ENCODE peak calls at places on chromosomes 16 and 17, in four cellular contexts. D is GM12878, O is K562, B is HepG2. X is an unnamed sample.

GRCh38 chr16:30183961-30184429 is 593 bp downstream of the CORO1A start:
- DNase-seq in O (peak), B (no peak), D (peak), X (no peak)

GRCh38 chr16:24986512-24987303 is 28.5 kb downstream of the ARHGAP17 start:
- DNase-seq in B (peak), O (peak), D (no peak), X (no peak)

GRCh38 chr16:21092951-21093350 is 57.7 kb downstream of the DNAH3 start:
- DNase-seq in B (no peak), D (no peak), O (no peak), X (no peak)

GRCh38 chr17:65696739-65697394 is 135.4 kb upstream of the AXIN2 start:
- DNase-seq in B (no peak), O (no peak), D (no peak), X (no peak)

GRCh38 chr17:55734128-55734781 is 11.6 kb upstream of the TMEM100 start:
- DNase-seq in O (peak), B (no peak), D (no peak), X (no peak)

GRCh38 chr16:64864232-64864803 is 257.5 kb downstream of the CDH11 start:
- DNase-seq in B (no peak), O (no peak), D (no peak), X (no peak)

GRCh38 chr17:58783380-58783779 is 27.7 kb downstream of the PPM1E start:
- DNase-seq in O (peak), B (no peak), D (no peak), X (no peak)

GRCh38 chr16:894841-895240 is 75.9 kb downstream of the LMF1 start:
- DNase-seq in D (no peak), O (peak), B (no peak), X (peak)

GRCh38 chr17:12530126-12530525 is 135.6 kb upstream of the MYOCD start:
- DNase-seq in O (no peak), B (no peak), D (no peak), X (no peak)

GRCh38 chr17:19248923-19249574 is 11.9 kb downstream of the EPN2 start:
- DNase-seq in D (no peak), B (no peak), O (peak), X (no peak)

GRCh38 chr16:4882633-4883285 is 35.5 kb downstream of the UBN1 start:
- DNase-seq in O (no peak), D (no peak), B (no peak), X (no peak)

GRCh38 chr17:75783069-75783783 is 1.4 kb upstream of the UNK start:
- DNase-seq in D (peak), O (no peak), B (peak), X (no peak)

GRCh38 chr17:70021726-70022125 is 53.3 kb upstream of the KCNJ16 start:
- DNase-seq in O (no peak), D (no peak), B (no peak), X (no peak)

GRCh38 chr17:19317359-19318095 is 45.0 kb downstream of the B9D1 start:
- DNase-seq in B (peak), O (peak), D (no peak), X (peak)

GRCh38 chr17:17704931-17705330 is 23.7 kb downstream of the RAI1 start:
- DNase-seq in O (no peak), B (no peak), D (no peak), X (no peak)

GRCh38 chr17:33732116-33732515 is 439.0 kb upstream of the ASIC2 start:
- DNase-seq in O (peak), B (peak), D (no peak), X (no peak)

GRCh38 chr16:84737658-84738057 is 37.9 kb downstream of the USP10 start:
- DNase-seq in O (no peak), B (no peak), D (no peak), X (no peak)

GRCh38 chr17:70636517-70637133 is 467.3 kb downstream of the KCNJ2 start:
- DNase-seq in B (peak), O (peak), D (no peak), X (no peak)

GRCh38 chr17:55068862-55069771 is 100.6 kb downstream of the STXBP4 start:
- DNase-seq in O (no peak), D (no peak), B (peak), X (no peak)

GRCh38 chr17:75036643-75037268 is 10.0 kb downstream of the ATP5PD start:
- DNase-seq in O (peak), B (no peak), D (no peak), X (no peak)

GRCh38 chr16:51759329-51759728 is 608.3 kb upstream of the SALL1 start:
- DNase-seq in O (no peak), D (no peak), B (no peak), X (no peak)

GRCh38 chr17:83064732-83065659 is 14.4 kb upstream of the METRNL start:
- DNase-seq in O (no peak), B (no peak), D (no peak), X (no peak)

GRCh38 chr16:9072806-9073341 is 18.6 kb upstream of the HAPSTR1 start:
- DNase-seq in O (no peak), B (no peak), D (peak), X (no peak)

GRCh38 chr17:3762922-3763776 is 37.8 kb downstream of the ITGAE start:
- DNase-seq in B (no peak), D (peak), O (no peak), X (no peak)

GRCh38 chr17:75088465-75088895 is 726 bp downstream of the SLC16A5 start:
- DNase-seq in D (no peak), O (no peak), B (no peak), X (no peak)

GRCh38 chr17:60147553-60148241 is 2.1 kb upstream of the CA4 start:
- DNase-seq in B (no peak), O (no peak), D (no peak), X (no peak)

GRCh38 chr17:77400445-77400870 is 259.7 kb downstream of the SEC14L1 start:
- DNase-seq in O (peak), B (no peak), D (no peak), X (no peak)

GRCh38 chr16:10827691-10828341 is 9.2 kb upstream of the TVP23A start:
- DNase-seq in B (no peak), D (no peak), O (no peak), X (no peak)

GRCh38 chr17:75830168-75831031 is 13.8 kb downstream of the UNC13D start:
- DNase-seq in O (peak), B (no peak), D (no peak), X (peak)

GRCh38 chr17:50569592-50569991 is 9.1 kb downstream of the CACNA1G start:
- DNase-seq in B (no peak), D (no peak), O (no peak), X (no peak)

GRCh38 chr16:2033057-2033911 is 6.6 kb downstream of the NHERF2 start:
- DNase-seq in D (no peak), O (peak), B (peak), X (peak)

DNA sequence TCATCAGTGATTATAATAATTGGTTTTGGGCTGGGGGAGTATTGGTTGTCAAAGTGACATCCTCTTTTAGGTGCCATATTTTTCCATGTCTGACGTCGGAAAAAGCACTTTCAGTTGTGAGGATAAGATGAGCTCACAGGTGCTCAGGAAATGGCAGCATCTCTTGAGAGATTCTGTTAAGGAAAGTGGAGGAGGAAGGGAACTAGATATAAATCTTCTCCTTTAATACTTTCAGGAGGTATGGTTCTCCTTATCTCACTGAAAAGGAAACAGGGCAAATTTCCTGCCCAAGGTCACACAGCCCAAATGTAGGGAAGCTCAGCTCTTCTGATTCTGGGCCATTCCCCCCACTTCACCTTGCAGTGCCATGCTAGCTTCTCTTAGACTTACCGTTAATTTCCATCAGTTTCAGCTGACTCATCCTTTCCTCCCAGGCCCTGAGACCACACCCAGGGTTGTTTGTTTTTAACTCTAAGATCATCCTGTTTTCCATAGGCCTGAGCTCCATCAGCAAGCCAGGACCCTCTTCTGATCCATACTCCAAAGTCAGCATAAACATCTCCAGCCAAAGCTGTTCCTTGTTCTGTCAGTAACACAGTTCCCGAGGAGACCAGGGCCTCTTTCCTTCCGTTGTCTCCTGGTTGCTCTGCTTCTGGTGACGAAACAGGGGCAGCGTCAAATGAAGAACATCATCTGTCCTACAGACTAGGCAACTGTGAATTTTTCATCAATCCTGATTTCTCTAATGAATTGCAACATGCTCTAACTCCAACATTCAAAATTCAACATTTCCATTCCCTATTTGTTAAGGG is 83.7 kb upstream of the HNF1B start:
- DNase-seq in D (no peak), O (peak), B (no peak), X (no peak)
- TF ChIP-seq YY1 in D (no peak), O (no peak), B (no peak), X (no peak)

GRCh38 chr17:601462-602303 is 113.0 kb downstream of the VPS53 start:
- DNase-seq in O (peak), B (no peak), D (no peak), X (no peak)
- TF ChIP-seq EP300 in O (peak), B (no peak), D (no peak), X (no peak)

GRCh38 chr17:45342871-45343526 is 26.2 kb upstream of the MAP3K14 start:
- DNase-seq in O (no peak), B (no peak), D (no peak), X (no peak)

GRCh38 chr17:45345246-45345553 is 28.4 kb upstream of the MAP3K14 start:
- DNase-seq in D (no peak), O (no peak), B (no peak), X (no peak)

GRCh38 chr17:45346255-45347015 is 29.6 kb upstream of the MAP3K14 start:
- DNase-seq in O (no peak), D (no peak), B (no peak), X (no peak)

GRCh38 chr17:45347451-45347850 is 30.6 kb upstream of the MAP3K14 start:
- DNase-seq in B (no peak), D (no peak), O (no peak), X (no peak)

GRCh38 chr17:45345554-45346254 is 28.9 kb upstream of the MAP3K14 start:
- DNase-seq in D (no peak), B (no peak), O (peak), X (no peak)
- TF ChIP-seq ZNF274 in D (no peak), B (no peak), O (no peak), X (no peak)

GRCh38 chr17:8630802-8631553 is 453 bp upstream of the MYH10 start:
- DNase-seq in O (peak), B (peak), D (peak), X (peak)
- TF ChIP-seq YY1 in O (no peak), B (peak), D (peak), X (no peak)

GRCh38 chr17:7263071-7263800 is 958 bp upstream of the CLDN7 start:
- DNase-seq in B (no peak), D (no peak), O (peak), X (peak)

GRCh38 chr17:7261377-7262191 is 694 bp downstream of the CLDN7 start:
- DNase-seq in B (no peak), O (no peak), D (no peak), X (peak)

GRCh38 chr17:7263801-7264078 is 1.5 kb upstream of the CLDN7 start:
- DNase-seq in B (no peak), O (no peak), D (no peak), X (no peak)

GRCh38 chr17:7260601-7261376 is 1.5 kb downstream of the CLDN7 start:
- DNase-seq in B (no peak), O (no peak), D (no peak), X (peak)

GRCh38 chr17:7262192-7263070 is at the start of gene CLDN7:
- DNase-seq in B (no peak), O (no peak), D (no peak), X (peak)
- TF ChIP-seq EP300 in B (no peak), O (no peak), D (no peak), X (no peak)

GRCh38 chr17:37116802-37117201 is 168.0 kb downstream of the AATF start:
- DNase-seq in D (no peak), O (no peak), B (no peak), X (no peak)
- TF ChIP-seq ZNF274 in D (no peak), O (no peak), B (no peak), X (no peak)

GRCh38 chr16:46743232-46743719 is 4.9 kb downstream of the MYLK3 start:
- DNase-seq in B (peak), D (no peak), O (peak), X (no peak)
- TF ChIP-seq YY1 in B (no peak), D (no peak), O (no peak), X (no peak)

GRCh38 chr17:67043283-67043682 is 1.1 kb upstream of the CACNG1 start:
- DNase-seq in D (no peak), B (no peak), O (no peak), X (no peak)

GRCh38 chr17:67044940-67045339 is 586 bp downstream of the CACNG1 start:
- DNase-seq in B (no peak), O (no peak), D (no peak), X (no peak)

GRCh38 chr17:67040652-67041051 is 3.7 kb upstream of the CACNG1 start:
- DNase-seq in O (no peak), B (no peak), D (no peak), X (no peak)

GRCh38 chr17:67044016-67044772 is at the start of gene CACNG1:
- DNase-seq in O (no peak), B (no peak), D (no peak), X (no peak)

DNA sequence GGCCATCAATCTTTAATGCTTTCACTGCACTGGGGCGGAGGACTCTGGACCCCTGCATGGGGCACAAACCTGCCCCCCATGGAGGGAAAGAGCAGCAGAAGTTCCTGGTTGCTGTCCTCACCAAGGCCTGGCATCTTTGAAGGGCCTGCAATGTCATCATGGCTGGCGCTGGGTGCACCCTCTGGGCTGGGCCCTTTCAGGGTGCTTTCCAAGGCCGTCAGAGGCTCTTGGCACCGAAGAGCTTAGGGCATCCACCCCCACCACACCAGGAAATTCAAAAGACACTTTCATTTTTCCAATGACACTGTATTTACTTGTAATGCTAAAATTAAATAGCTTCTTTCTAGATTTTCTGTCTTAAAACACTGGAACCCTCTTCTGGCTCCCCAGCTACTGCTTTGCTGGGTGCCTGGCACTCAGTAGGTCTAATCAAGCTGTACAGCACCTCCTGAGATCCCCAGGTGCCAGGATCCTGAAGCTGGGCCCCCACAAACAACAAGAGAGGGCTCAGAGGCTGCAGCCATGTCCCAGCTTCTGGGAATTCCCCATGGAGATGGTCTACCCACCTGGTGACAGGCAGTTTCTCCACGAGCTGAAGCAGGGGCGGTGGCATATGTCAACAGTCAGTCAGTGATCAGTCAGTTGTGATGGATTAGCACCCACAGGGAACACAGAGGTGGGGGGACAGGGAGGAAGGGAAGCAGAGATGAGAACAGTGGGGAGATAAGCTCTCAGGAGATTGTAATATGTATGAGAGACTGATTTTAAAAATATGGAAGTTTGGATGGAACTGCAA is 2.1 kb upstream of the CACNG1 start:
- DNase-seq in O (no peak), D (no peak), B (no peak), X (no peak)
- TF ChIP-seq EP300 in O (no peak), D (no peak), B (no peak), X (no peak)

GRCh38 chr17:79088997-79089328 is 14.3 kb downstream of the ENGASE start:
- DNase-seq in B (no peak), D (no peak), O (no peak), X (no peak)

GRCh38 chr17:79088266-79088996 is 13.8 kb downstream of the ENGASE start:
- DNase-seq in O (no peak), D (no peak), B (no peak), X (no peak)

GRCh38 chr17:79086609-79087427 is 12.2 kb downstream of the ENGASE start:
- DNase-seq in O (no peak), D (no peak), B (no peak), X (no peak)

GRCh38 chr17:79085921-79086551 is 11.4 kb downstream of the ENGASE start:
- DNase-seq in B (no peak), D (no peak), O (no peak), X (no peak)

GRCh38 chr17:79087428-79088143 is 13.0 kb downstream of the ENGASE start:
- DNase-seq in O (peak), D (no peak), B (peak), X (peak)
- TF ChIP-seq ZNF274 in O (no peak), D (no peak), B (peak), X (no peak)

X was measured in H1.